ENCODE peak calls at places on chromosomes 5 and 9, in ten cellular contexts. One of them, this sample, is unnamed. For H3K9me3, the result is how much of the 10 kb centered on the place peaks cover.

GRCh38 chr9:122268041-122268814 is 3.5 kb downstream of the MRRF start:
- DNase-seq in ovary: no peak
- DNase-seq in uterus: no peak
- DNase-seq in tibial nerve: no peak
- DNase-seq in IMR-90: no peak
- DNase-seq in stomach: no peak
- DNase-seq in testis: no peak
- DNase-seq in body of pancreas: no peak
- DNase-seq in adrenal gland: no peak
- DNase-seq in HCT116: no peak
- DNase-seq in this sample: no peak

GRCh38 chr9:79572891-79573696 is 1.3 kb downstream of the TLE4 start:
- DNase-seq in ovary: peak
- DNase-seq in uterus: peak
- DNase-seq in tibial nerve: peak
- DNase-seq in IMR-90: no peak
- DNase-seq in stomach: peak
- DNase-seq in testis: peak
- DNase-seq in body of pancreas: peak
- DNase-seq in adrenal gland: peak
- DNase-seq in HCT116: no peak
- DNase-seq in this sample: peak

GRCh38 chr5:79512692-79513518 is 1.0 kb downstream of the HOMER1 start:
- DNase-seq in ovary: no peak
- DNase-seq in uterus: no peak
- DNase-seq in tibial nerve: no peak
- DNase-seq in IMR-90: peak
- DNase-seq in stomach: no peak
- DNase-seq in testis: no peak
- DNase-seq in body of pancreas: no peak
- DNase-seq in adrenal gland: no peak
- DNase-seq in HCT116: no peak
- DNase-seq in this sample: no peak

GRCh38 chr5:160628295-160629006 is 206.8 kb downstream of the PTTG1 start:
- DNase-seq in ovary: no peak
- DNase-seq in uterus: no peak
- DNase-seq in tibial nerve: no peak
- DNase-seq in IMR-90: no peak
- DNase-seq in stomach: no peak
- DNase-seq in testis: peak
- DNase-seq in body of pancreas: no peak
- DNase-seq in adrenal gland: no peak
- DNase-seq in HCT116: no peak
- DNase-seq in this sample: no peak

GRCh38 chr9:96350866-96351265 is 32.6 kb downstream of the SLC35D2 start:
- DNase-seq in ovary: no peak
- DNase-seq in uterus: no peak
- DNase-seq in tibial nerve: no peak
- DNase-seq in IMR-90: no peak
- DNase-seq in stomach: no peak
- DNase-seq in testis: no peak
- DNase-seq in body of pancreas: no peak
- DNase-seq in adrenal gland: no peak
- DNase-seq in HCT116: no peak
- DNase-seq in this sample: no peak

GRCh38 chr9:126709241-126709640 is 95.5 kb downstream of the LMX1B start:
- DNase-seq in ovary: no peak
- DNase-seq in uterus: no peak
- DNase-seq in tibial nerve: no peak
- DNase-seq in IMR-90: no peak
- DNase-seq in stomach: peak
- DNase-seq in testis: no peak
- DNase-seq in body of pancreas: no peak
- DNase-seq in adrenal gland: no peak
- DNase-seq in HCT116: no peak
- DNase-seq in this sample: no peak

GRCh38 chr9:115326461-115326860 is 208.5 kb upstream of the TNC start:
- DNase-seq in ovary: no peak
- DNase-seq in uterus: no peak
- DNase-seq in tibial nerve: no peak
- DNase-seq in IMR-90: no peak
- DNase-seq in stomach: no peak
- DNase-seq in testis: no peak
- DNase-seq in body of pancreas: no peak
- DNase-seq in adrenal gland: no peak
- DNase-seq in HCT116: no peak
- DNase-seq in this sample: no peak

GRCh38 chr5:127813633-127814171 is 110.5 kb downstream of the CCDC192 start:
- DNase-seq in ovary: no peak
- DNase-seq in uterus: no peak
- DNase-seq in tibial nerve: no peak
- DNase-seq in IMR-90: peak
- DNase-seq in stomach: no peak
- DNase-seq in testis: no peak
- DNase-seq in body of pancreas: no peak
- DNase-seq in adrenal gland: no peak
- DNase-seq in HCT116: no peak
- DNase-seq in this sample: no peak

GRCh38 chr5:33260098-33260497 is 180.7 kb upstream of the TARS1 start:
- DNase-seq in ovary: no peak
- DNase-seq in uterus: no peak
- DNase-seq in tibial nerve: no peak
- DNase-seq in IMR-90: peak
- DNase-seq in stomach: no peak
- DNase-seq in testis: no peak
- DNase-seq in body of pancreas: no peak
- DNase-seq in adrenal gland: no peak
- DNase-seq in HCT116: no peak
- DNase-seq in this sample: no peak

GRCh38 chr5:88674262-88675158 is 208.5 kb downstream of the MEF2C start:
- DNase-seq in ovary: no peak
- DNase-seq in uterus: no peak
- DNase-seq in tibial nerve: no peak
- DNase-seq in IMR-90: no peak
- DNase-seq in stomach: no peak
- DNase-seq in testis: peak
- DNase-seq in body of pancreas: no peak
- DNase-seq in adrenal gland: peak
- DNase-seq in HCT116: no peak
- DNase-seq in this sample: no peak

GRCh38 chr5:181198905-181199519 is 6.0 kb downstream of the TRIM7 start:
- DNase-seq in ovary: no peak
- DNase-seq in uterus: no peak
- DNase-seq in tibial nerve: no peak
- DNase-seq in IMR-90: no peak
- DNase-seq in stomach: no peak
- DNase-seq in testis: no peak
- DNase-seq in body of pancreas: no peak
- DNase-seq in adrenal gland: no peak
- DNase-seq in HCT116: no peak
- DNase-seq in this sample: no peak

GRCh38 chr9:28951945-28952344 is 1378.7 kb upstream of the C9orf72 start:
- DNase-seq in ovary: no peak
- DNase-seq in uterus: no peak
- DNase-seq in tibial nerve: no peak
- DNase-seq in IMR-90: no peak
- DNase-seq in stomach: no peak
- DNase-seq in testis: no peak
- DNase-seq in body of pancreas: no peak
- DNase-seq in adrenal gland: no peak
- DNase-seq in HCT116: no peak
- DNase-seq in this sample: no peak

GRCh38 chr5:1820381-1820780 is 19.2 kb downstream of the NDUFS6 start:
- DNase-seq in ovary: no peak
- DNase-seq in uterus: no peak
- DNase-seq in tibial nerve: no peak
- DNase-seq in IMR-90: no peak
- DNase-seq in stomach: no peak
- DNase-seq in testis: no peak
- DNase-seq in body of pancreas: no peak
- DNase-seq in adrenal gland: no peak
- DNase-seq in HCT116: no peak
- DNase-seq in this sample: no peak

GRCh38 chr9:100204796-100205195 is 105.8 kb downstream of the INVS start:
- DNase-seq in ovary: no peak
- DNase-seq in uterus: no peak
- DNase-seq in tibial nerve: no peak
- DNase-seq in IMR-90: no peak
- DNase-seq in stomach: no peak
- DNase-seq in testis: no peak
- DNase-seq in body of pancreas: no peak
- DNase-seq in adrenal gland: no peak
- DNase-seq in HCT116: no peak
- DNase-seq in this sample: no peak

GRCh38 chr5:58773744-58774441 is 191.0 kb downstream of the RAB3C start:
- DNase-seq in ovary: peak
- DNase-seq in uterus: no peak
- DNase-seq in tibial nerve: no peak
- DNase-seq in IMR-90: no peak
- DNase-seq in stomach: peak
- DNase-seq in testis: peak
- DNase-seq in body of pancreas: peak
- DNase-seq in adrenal gland: peak
- DNase-seq in HCT116: no peak
- DNase-seq in this sample: no peak

GRCh38 chr5:14818931-14819790 is 52.4 kb downstream of the ANKH start:
- DNase-seq in ovary: no peak
- DNase-seq in uterus: no peak
- DNase-seq in tibial nerve: no peak
- DNase-seq in IMR-90: no peak
- DNase-seq in stomach: no peak
- DNase-seq in testis: no peak
- DNase-seq in body of pancreas: no peak
- DNase-seq in adrenal gland: no peak
- DNase-seq in HCT116: no peak
- DNase-seq in this sample: no peak

GRCh38 chr5:14813747-14814146 is 57.8 kb downstream of the ANKH start:
- DNase-seq in ovary: no peak
- DNase-seq in uterus: no peak
- DNase-seq in tibial nerve: no peak
- DNase-seq in IMR-90: no peak
- DNase-seq in stomach: no peak
- DNase-seq in testis: no peak
- DNase-seq in body of pancreas: no peak
- DNase-seq in adrenal gland: no peak
- DNase-seq in HCT116: no peak
- DNase-seq in this sample: no peak

GRCh38 chr5:14812166-14812565 is 59.4 kb downstream of the ANKH start:
- DNase-seq in ovary: no peak
- DNase-seq in uterus: no peak
- DNase-seq in tibial nerve: no peak
- DNase-seq in IMR-90: no peak
- DNase-seq in stomach: no peak
- DNase-seq in testis: no peak
- DNase-seq in body of pancreas: no peak
- DNase-seq in adrenal gland: no peak
- DNase-seq in HCT116: no peak
- DNase-seq in this sample: no peak

GRCh38 chr5:14816999-14817761 is 54.4 kb downstream of the ANKH start:
- DNase-seq in ovary: no peak
- DNase-seq in uterus: no peak
- DNase-seq in tibial nerve: peak
- DNase-seq in IMR-90: peak
- DNase-seq in stomach: no peak
- DNase-seq in testis: no peak
- DNase-seq in body of pancreas: peak
- DNase-seq in adrenal gland: no peak
- DNase-seq in HCT116: no peak
- DNase-seq in this sample: no peak

GRCh38 chr5:14816374-14816998 is 55.1 kb downstream of the ANKH start:
- DNase-seq in ovary: no peak
- DNase-seq in uterus: no peak
- DNase-seq in tibial nerve: no peak
- DNase-seq in IMR-90: no peak
- DNase-seq in stomach: no peak
- DNase-seq in testis: no peak
- DNase-seq in body of pancreas: no peak
- DNase-seq in adrenal gland: no peak
- DNase-seq in HCT116: no peak
- DNase-seq in this sample: no peak
- H3K4me3 ChIP-seq in ovary: no peak
- H3K4me3 ChIP-seq in uterus: no peak
- H3K4me3 ChIP-seq in tibial nerve: no peak
- H3K4me3 ChIP-seq in IMR-90: no peak
- H3K4me3 ChIP-seq in stomach: no peak
- H3K4me3 ChIP-seq in testis: no peak
- H3K4me3 ChIP-seq in body of pancreas: no peak
- H3K4me3 ChIP-seq in adrenal gland: no peak
- H3K4me3 ChIP-seq in HCT116: no peak
- H3K4me3 ChIP-seq in this sample: no peak

GRCh38 chr5:122780296-122780695 is 5.4 kb downstream of the SNX2 start:
- DNase-seq in ovary: no peak
- DNase-seq in uterus: no peak
- DNase-seq in tibial nerve: no peak
- DNase-seq in IMR-90: no peak
- DNase-seq in stomach: no peak
- DNase-seq in testis: no peak
- DNase-seq in body of pancreas: no peak
- DNase-seq in adrenal gland: no peak
- DNase-seq in HCT116: no peak
- DNase-seq in this sample: no peak
- H3K9me3 ChIP-seq in ovary: under half
- H3K9me3 ChIP-seq in uterus: under half
- H3K9me3 ChIP-seq in tibial nerve: under half
- H3K9me3 ChIP-seq in IMR-90: under half
- H3K9me3 ChIP-seq in stomach: under half
- H3K9me3 ChIP-seq in testis: under half
- H3K9me3 ChIP-seq in body of pancreas: under half
- H3K9me3 ChIP-seq in adrenal gland: under half
- H3K9me3 ChIP-seq in HCT116: under half
- H3K9me3 ChIP-seq in this sample: under half

GRCh38 chr9:133238272-133238850 is 29.3 kb upstream of the OBP2B start:
- DNase-seq in ovary: peak
- DNase-seq in uterus: peak
- DNase-seq in tibial nerve: peak
- DNase-seq in IMR-90: no peak
- DNase-seq in stomach: peak
- DNase-seq in testis: peak
- DNase-seq in body of pancreas: peak
- DNase-seq in adrenal gland: peak
- DNase-seq in HCT116: peak
- DNase-seq in this sample: peak
- TF ChIP-seq POLR2A in ovary: peak
- TF ChIP-seq POLR2A in uterus: no peak
- TF ChIP-seq POLR2A in tibial nerve: peak
- TF ChIP-seq POLR2A in IMR-90: no peak
- TF ChIP-seq POLR2A in stomach: no peak
- TF ChIP-seq POLR2A in testis: no peak
- TF ChIP-seq POLR2A in body of pancreas: no peak
- TF ChIP-seq POLR2A in adrenal gland: no peak
- TF ChIP-seq POLR2A in HCT116: no peak
- TF ChIP-seq POLR2A in this sample: no peak

DNA sequence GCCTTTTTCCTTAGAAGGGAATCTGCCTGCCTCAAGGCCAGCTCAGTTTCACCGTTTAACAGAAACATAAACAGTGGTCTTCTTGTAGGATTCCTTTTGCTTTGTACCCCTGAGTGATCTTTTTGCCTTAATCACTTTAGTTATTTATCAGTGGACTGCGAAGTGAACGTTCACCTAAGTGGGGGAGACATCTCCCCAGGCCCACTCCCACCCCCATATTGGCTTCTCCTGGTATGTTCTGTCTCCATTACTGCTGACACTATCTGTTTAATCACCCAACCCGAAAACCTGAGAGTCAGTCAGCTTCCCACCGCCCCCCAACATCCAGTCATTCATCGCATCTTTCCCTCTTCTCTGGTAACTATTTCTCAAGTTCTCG is 1.4 kb downstream of the SKP2 start:
- DNase-seq in ovary: no peak
- DNase-seq in uterus: no peak
- DNase-seq in tibial nerve: no peak
- DNase-seq in IMR-90: no peak
- DNase-seq in stomach: no peak
- DNase-seq in testis: no peak
- DNase-seq in body of pancreas: no peak
- DNase-seq in adrenal gland: no peak
- DNase-seq in HCT116: no peak
- DNase-seq in this sample: no peak
- H3K4me3 ChIP-seq in ovary: peak
- H3K4me3 ChIP-seq in uterus: peak
- H3K4me3 ChIP-seq in tibial nerve: no peak
- H3K4me3 ChIP-seq in IMR-90: peak
- H3K4me3 ChIP-seq in stomach: peak
- H3K4me3 ChIP-seq in testis: no peak
- H3K4me3 ChIP-seq in body of pancreas: no peak
- H3K4me3 ChIP-seq in adrenal gland: no peak
- H3K4me3 ChIP-seq in HCT116: no peak
- H3K4me3 ChIP-seq in this sample: peak

This sample was measured in breast epithelium.